ENCODE peak calls at places on chromosomes 6 and 20, in six cellular contexts. S is tibial nerve, T is transverse colon, I is A549, K is GM12878, E is HepG2. X is an unnamed sample.

GRCh38 chr6:118903134-118903533 is 9.2 kb downstream of the ASF1A start:
- DNase-seq in S (no peak), T (no peak), I (no peak), K (no peak), E (no peak), X (no peak)

GRCh38 chr20:63082308-63082938 is 75.7 kb upstream of the BHLHE23 start:
- DNase-seq in S (no peak), T (no peak), I (no peak), K (no peak), E (peak), X (peak)

GRCh38 chr20:63383556-63383955 is 22.4 kb upstream of the CHRNA4 start:
- DNase-seq in S (no peak), T (no peak), I (no peak), K (no peak), E (no peak), X (no peak)

GRCh38 chr20:63830821-63831593 is at the start of gene ZBTB46:
- DNase-seq in S (no peak), T (peak), I (no peak), K (no peak), E (no peak), X (peak)

GRCh38 chr6:33974030-33974429 is 170.2 kb upstream of the MLN start:
- DNase-seq in S (no peak), T (no peak), I (no peak), K (no peak), E (no peak), X (no peak)

GRCh38 chr6:32668226-32668747 is 1.8 kb upstream of the HLA-DQB1 start:
- DNase-seq in S (peak), T (peak), I (no peak), K (peak), E (peak), X (peak)

GRCh38 chr6:46279874-46280273 is 109.1 kb upstream of the ENPP5 start:
- DNase-seq in S (no peak), T (no peak), I (no peak), K (no peak), E (no peak), X (no peak)

GRCh38 chr6:111469543-111469942 is 13.5 kb downstream of the REV3L start:
- DNase-seq in S (no peak), T (no peak), I (no peak), K (no peak), E (no peak), X (no peak)

GRCh38 chr6:107531868-107532267 is 42.0 kb downstream of the SOBP start:
- DNase-seq in S (no peak), T (no peak), I (no peak), K (no peak), E (no peak), X (no peak)

GRCh38 chr20:22688485-22688884 is 104.1 kb upstream of the FOXA2 start:
- DNase-seq in S (no peak), T (no peak), I (no peak), K (no peak), E (no peak), X (no peak)

GRCh38 chr20:21395039-21395665 is 2.2 kb downstream of the NKX2-4 start:
- DNase-seq in S (no peak), T (no peak), I (no peak), K (no peak), E (no peak), X (no peak)

GRCh38 chr6:154578004-154578559 is 67.6 kb upstream of the CNKSR3 start:
- DNase-seq in S (no peak), T (no peak), I (no peak), K (no peak), E (no peak), X (no peak)

GRCh38 chr20:61436674-61437279 is 184.7 kb downstream of the CDH4 start:
- DNase-seq in S (no peak), T (no peak), I (peak), K (no peak), E (no peak), X (no peak)

GRCh38 chr6:154993026-154993425 is 2.1 kb upstream of the TIAM2 start:
- DNase-seq in S (no peak), T (no peak), I (peak), K (no peak), E (no peak), X (peak)

GRCh38 chr6:42720739-42721138 is 1.7 kb downstream of the PRPH2 start:
- DNase-seq in S (no peak), T (no peak), I (no peak), K (no peak), E (no peak), X (no peak)

GRCh38 chr6:90294614-90294988 is 2.0 kb downstream of the BACH2 start:
- DNase-seq in S (no peak), T (no peak), I (no peak), K (no peak), E (no peak), X (no peak)

GRCh38 chr20:11807070-11807741 is 110.5 kb upstream of the BTBD3 start:
- DNase-seq in S (no peak), T (no peak), I (peak), K (no peak), E (no peak), X (no peak)

GRCh38 chr20:40680560-40680959 is 8.5 kb downstream of the MAFB start:
- DNase-seq in S (no peak), T (no peak), I (no peak), K (peak), E (no peak), X (no peak)

GRCh38 chr20:62621251-62622110 is 20.8 kb upstream of the SLCO4A1 start:
- DNase-seq in S (no peak), T (no peak), I (no peak), K (no peak), E (no peak), X (no peak)

GRCh38 chr6:45801471-45802289 is 214.0 kb downstream of the CLIC5 start:
- DNase-seq in S (no peak), T (no peak), I (no peak), K (no peak), E (no peak), X (no peak)

GRCh38 chr6:45539124-45539523 is 161.4 kb upstream of the SUPT3H start:
- DNase-seq in S (no peak), T (no peak), I (no peak), K (no peak), E (no peak), X (no peak)

GRCh38 chr6:8282380-8282779 is 153.0 kb downstream of the SLC35B3 start:
- DNase-seq in S (no peak), T (no peak), I (no peak), K (no peak), E (no peak), X (no peak)

GRCh38 chr6:90278129-90278528 is 18.5 kb downstream of the BACH2 start:
- DNase-seq in S (no peak), T (no peak), I (no peak), K (no peak), E (no peak), X (no peak)

GRCh38 chr20:44711237-44711636 is 3.9 kb upstream of the CCN5 start:
- DNase-seq in S (no peak), T (no peak), I (no peak), K (no peak), E (no peak), X (no peak)

GRCh38 chr20:48621256-48622078 is 206.3 kb downstream of the PREX1 start:
- DNase-seq in S (no peak), T (peak), I (peak), K (no peak), E (no peak), X (no peak)

GRCh38 chr6:146543940-146544661 is 468 bp downstream of the RAB32 start:
- DNase-seq in S (peak), T (peak), I (peak), K (no peak), E (peak), X (peak)

GRCh38 chr6:95572098-95572497 is 5.2 kb upstream of the MANEA start:
- DNase-seq in S (no peak), T (no peak), I (no peak), K (no peak), E (no peak), X (no peak)

GRCh38 chr6:96089173-96089572 is 73.4 kb downstream of the FUT9 start:
- DNase-seq in S (no peak), T (no peak), I (peak), K (no peak), E (peak), X (peak)

GRCh38 chr6:132768051-132768517 is 10.4 kb upstream of the VNN2 start:
- DNase-seq in S (peak), T (peak), I (peak), K (no peak), E (peak), X (peak)

GRCh38 chr6:106163446-106163965 is 77.4 kb downstream of the PRDM1 start:
- DNase-seq in S (no peak), T (peak), I (no peak), K (peak), E (no peak), X (no peak)

GRCh38 chr6:129031051-129031599 is 148.2 kb downstream of the LAMA2 start:
- DNase-seq in S (no peak), T (no peak), I (no peak), K (no peak), E (no peak), X (no peak)

GRCh38 chr6:71250050-71250689 is 38.4 kb upstream of the OGFRL1 start:
- DNase-seq in S (peak), T (no peak), I (peak), K (no peak), E (no peak), X (no peak)
- TF ChIP-seq POLR2A in S (no peak), T (no peak), I (no peak), K (no peak), E (no peak), X (no peak)

DNA sequence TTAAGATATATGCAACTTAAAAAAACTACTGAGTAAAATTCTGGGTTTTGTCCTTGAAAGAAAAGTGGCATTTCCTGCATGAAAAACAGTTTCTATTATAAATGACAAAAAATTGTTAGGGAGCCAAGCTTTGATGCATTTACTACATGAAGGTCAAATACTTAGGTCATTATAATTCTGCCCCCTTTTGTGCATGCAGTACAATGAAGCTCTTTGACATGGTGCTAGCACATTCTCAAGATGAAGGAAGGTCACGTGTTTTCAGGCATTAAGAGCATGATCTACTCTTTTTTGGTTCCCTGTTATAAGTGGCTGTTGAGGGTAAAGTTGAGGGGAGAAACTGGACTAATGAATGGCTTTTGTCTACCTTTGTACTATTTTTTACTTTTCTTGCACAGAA is 72.7 kb downstream of the FOXO3 start:
- DNase-seq in S (no peak), T (no peak), I (no peak), K (no peak), E (no peak), X (no peak)
- TF ChIP-seq EP300 in S (peak), T (no peak), I (no peak), K (no peak), E (no peak), X (no peak)

GRCh38 chr20:24378651-24379050 is 90.8 kb upstream of the SYNDIG1 start:
- DNase-seq in S (no peak), T (no peak), I (no peak), K (no peak), E (no peak), X (no peak)
- TF ChIP-seq POLR2A in S (no peak), T (no peak), I (no peak), K (no peak), E (no peak), X (no peak)

DNA sequence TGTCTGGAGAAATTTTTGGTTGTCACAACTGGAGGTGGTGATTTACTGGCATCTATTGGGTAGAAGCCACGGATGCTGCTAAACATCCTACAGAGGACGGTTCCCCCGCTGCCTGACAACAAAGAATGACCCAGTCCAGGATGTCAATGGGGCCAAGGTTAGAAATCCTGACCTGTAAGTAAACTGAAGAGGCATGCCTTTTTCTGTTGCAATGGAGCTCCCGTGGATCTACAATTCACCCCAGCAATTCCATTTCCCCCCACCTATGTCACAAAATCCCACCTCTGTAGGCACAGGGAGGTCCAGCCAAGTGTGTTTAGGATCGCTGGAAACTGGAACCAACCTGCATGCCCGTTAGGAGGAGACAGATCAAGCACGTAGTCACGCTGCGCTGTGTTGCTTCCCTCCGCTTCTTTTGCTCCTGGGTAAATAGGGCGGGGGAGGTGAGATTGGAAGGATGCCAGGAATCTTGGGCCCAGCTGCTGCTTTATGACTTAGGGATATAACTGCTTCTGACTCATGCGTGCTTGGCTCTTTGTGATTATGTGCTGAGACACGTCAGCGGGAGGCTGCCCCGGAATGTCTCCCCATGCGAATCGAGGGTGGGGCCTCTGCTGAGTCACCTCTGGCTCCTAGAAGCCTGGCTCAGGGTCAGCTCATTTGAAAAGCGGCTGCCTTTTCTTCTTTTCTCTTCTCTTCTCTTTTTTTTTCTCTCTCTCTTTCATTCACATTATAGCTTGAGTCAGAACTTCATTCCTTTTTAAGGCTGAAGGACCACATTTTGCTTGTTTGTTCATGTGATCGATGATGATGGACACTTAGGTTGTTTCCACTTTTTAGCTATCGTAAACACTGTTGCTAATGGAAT is 12.4 kb upstream of the PEDS1 start:
- DNase-seq in S (peak), T (peak), I (peak), K (peak), E (peak), X (peak)
- TF ChIP-seq EP300 in S (peak), T (peak), I (peak), K (peak), E (peak), X (peak)

GRCh38 chr6:87628881-87629280 is 38.9 kb downstream of the ORC3 start:
- DNase-seq in S (no peak), T (no peak), I (no peak), K (no peak), E (no peak), X (no peak)
- TF ChIP-seq POLR2A in S (no peak), T (no peak), I (no peak), K (no peak), E (no peak), X (no peak)

GRCh38 chr6:49841424-49841823 is 24.9 kb downstream of the CRISP1 start:
- DNase-seq in S (no peak), T (no peak), I (no peak), K (no peak), E (no peak), X (no peak)
- TF ChIP-seq EP300 in S (no peak), T (no peak), I (no peak), K (no peak), E (no peak), X (no peak)

DNA sequence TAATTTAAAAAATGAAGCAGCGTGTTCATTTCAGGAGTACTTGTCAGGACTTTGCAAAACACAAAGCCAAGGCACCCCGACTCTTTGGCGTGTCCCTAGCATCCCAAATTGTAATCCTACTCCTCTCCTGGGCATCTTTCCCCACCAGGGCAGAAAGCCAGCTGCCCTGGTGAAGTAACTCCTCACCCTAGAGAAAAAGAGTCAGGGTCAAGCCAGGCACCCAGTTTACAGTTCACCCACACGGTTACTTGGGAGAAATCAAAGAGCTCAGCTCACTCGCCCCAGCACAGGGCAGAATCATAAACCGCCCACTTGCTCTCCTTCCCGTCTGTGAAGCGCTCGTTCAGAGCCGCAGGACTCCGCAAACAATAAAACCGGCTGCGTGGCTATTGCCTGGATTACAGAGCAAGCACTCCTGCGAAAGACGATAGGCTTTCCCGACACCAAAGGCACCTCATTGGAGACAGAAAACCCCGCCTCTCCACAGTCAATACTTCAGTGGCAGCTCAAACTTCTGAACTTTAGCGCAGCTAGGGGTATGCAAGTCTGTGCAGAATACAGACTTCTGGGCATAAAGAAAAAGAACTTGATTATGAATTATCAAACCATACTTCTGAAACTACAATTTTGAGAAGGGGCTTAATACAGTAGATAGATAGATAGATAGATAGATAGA is 73.0 kb upstream of the NHSL1 start:
- DNase-seq in S (peak), T (peak), I (no peak), K (no peak), E (peak), X (peak)
- TF ChIP-seq POLR2A in S (peak), T (peak), I (no peak), K (no peak), E (peak), X (no peak)

DNA sequence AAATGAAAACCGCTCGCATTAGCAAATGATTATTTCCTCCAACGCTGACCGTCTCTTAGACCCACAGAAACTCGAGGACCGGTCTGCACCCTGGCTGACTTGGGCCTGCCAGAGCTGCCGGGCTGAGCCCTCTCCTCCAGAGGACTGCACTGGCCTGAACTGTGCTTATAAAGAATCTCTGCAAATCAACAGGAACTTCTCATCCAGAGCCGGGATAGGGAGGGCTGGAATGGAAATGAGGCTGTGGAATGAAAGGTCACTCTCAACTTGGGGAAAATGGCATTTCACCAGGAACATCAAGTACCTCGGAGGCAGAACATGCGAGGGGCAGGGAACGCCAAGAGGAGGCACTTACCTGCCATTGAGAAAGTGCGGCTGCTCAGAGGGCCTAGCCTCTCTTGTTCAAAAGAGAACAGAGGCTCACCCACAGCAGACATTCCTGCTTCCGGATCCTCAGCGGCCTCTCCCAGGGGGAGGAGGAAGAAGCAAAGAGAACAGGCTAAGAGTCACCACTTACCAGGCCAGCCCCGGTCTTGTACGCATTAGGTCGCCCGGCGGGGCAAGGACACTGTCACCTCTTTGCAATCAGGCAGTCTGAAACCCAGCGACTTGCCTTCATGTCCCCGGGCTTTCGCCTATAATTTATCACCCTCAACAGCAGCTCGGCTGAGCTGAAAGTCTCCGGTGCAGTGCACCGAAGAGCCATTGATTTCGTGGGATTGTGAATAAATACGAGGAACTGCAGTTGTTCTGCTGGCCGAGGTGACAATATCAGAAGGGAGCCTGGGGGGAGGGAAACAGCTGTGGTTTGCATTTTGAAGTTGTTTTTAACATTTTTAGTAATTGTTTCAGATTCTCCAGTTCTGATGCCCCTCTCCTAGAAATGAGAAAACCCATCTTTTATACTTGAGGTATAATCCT is 37.6 kb downstream of the ZMYND8 start:
- DNase-seq in S (peak), T (peak), I (peak), K (no peak), E (peak), X (peak)
- TF ChIP-seq EP300 in S (peak), T (peak), I (no peak), K (no peak), E (peak), X (peak)

DNA sequence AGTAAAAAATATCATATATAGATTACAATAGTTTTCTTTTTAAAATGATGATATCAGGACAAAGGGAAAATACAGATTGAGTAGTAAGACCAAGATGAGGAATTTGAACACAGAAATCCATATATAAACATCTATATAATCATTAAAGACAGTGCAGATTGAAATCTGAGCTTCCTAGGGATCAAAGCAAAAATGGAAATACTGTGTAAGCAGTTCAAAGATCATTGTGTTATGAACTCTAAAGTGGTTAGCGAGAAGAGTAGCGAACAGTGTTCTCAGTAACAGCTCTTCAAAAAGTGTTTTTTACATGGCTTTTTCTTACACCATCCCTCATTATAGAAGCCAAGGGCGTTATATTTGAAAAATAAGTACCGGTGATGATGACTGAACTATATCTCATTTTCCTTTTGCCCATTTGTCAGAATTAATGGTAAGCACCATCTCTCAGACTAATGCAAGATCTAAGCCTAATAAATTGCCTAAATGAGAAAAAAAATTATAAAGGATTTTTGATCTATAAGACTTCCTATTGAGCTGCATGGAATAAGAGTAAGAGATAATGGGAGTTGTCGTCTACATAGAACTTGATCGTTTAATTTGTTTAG is 226.3 kb downstream of the ZFAND3 start:
- DNase-seq in S (no peak), T (no peak), I (no peak), K (no peak), E (peak), X (no peak)
- TF ChIP-seq POLR2A in S (no peak), T (no peak), I (no peak), K (no peak), E (no peak), X (no peak)

X was measured in stomach.